ENCODE peak calls at places on chromosomes 11 and 22, in five cellular contexts. One of them, this sample, is unnamed.

GRCh38 chr22:47592791-47593190 is 830.3 kb downstream of the TBC1D22A start:
- DNase-seq in stimulated activated CD8-positive, alpha-beta memory T cell treated with anti-CD3 and anti-CD28 coated beads, Interleukin-4, amount 100 ng/mL, for 48 hours: no peak
- DNase-seq in brain microvascular endothelial cell: no peak
- DNase-seq in COR-L47: no peak
- DNase-seq in activated naive CD8-positive, alpha-beta T cell treated with anti-CD3 and anti-CD28 coated beads, Interleukin-2, amount 50 U/mL, for 24 hours: no peak
- DNase-seq in this sample: no peak

GRCh38 chr11:66467756-66468155 is 1.1 kb downstream of the PELI3 start:
- DNase-seq in stimulated activated CD8-positive, alpha-beta memory T cell treated with anti-CD3 and anti-CD28 coated beads, Interleukin-4, amount 100 ng/mL, for 48 hours: no peak
- DNase-seq in brain microvascular endothelial cell: no peak
- DNase-seq in COR-L47: peak
- DNase-seq in activated naive CD8-positive, alpha-beta T cell treated with anti-CD3 and anti-CD28 coated beads, Interleukin-2, amount 50 U/mL, for 24 hours: peak
- DNase-seq in this sample: peak

GRCh38 chr22:28075260-28075981 is 156.4 kb upstream of the PITPNB start:
- DNase-seq in stimulated activated CD8-positive, alpha-beta memory T cell treated with anti-CD3 and anti-CD28 coated beads, Interleukin-4, amount 100 ng/mL, for 48 hours: no peak
- DNase-seq in brain microvascular endothelial cell: peak
- DNase-seq in COR-L47: no peak
- DNase-seq in activated naive CD8-positive, alpha-beta T cell treated with anti-CD3 and anti-CD28 coated beads, Interleukin-2, amount 50 U/mL, for 24 hours: no peak
- DNase-seq in this sample: no peak

GRCh38 chr11:103222801-103223200 is 113.6 kb downstream of the DYNC2H1 start:
- DNase-seq in stimulated activated CD8-positive, alpha-beta memory T cell treated with anti-CD3 and anti-CD28 coated beads, Interleukin-4, amount 100 ng/mL, for 48 hours: no peak
- DNase-seq in brain microvascular endothelial cell: no peak
- DNase-seq in COR-L47: no peak
- DNase-seq in activated naive CD8-positive, alpha-beta T cell treated with anti-CD3 and anti-CD28 coated beads, Interleukin-2, amount 50 U/mL, for 24 hours: no peak
- DNase-seq in this sample: no peak

GRCh38 chr11:78737891-78738290 is 163.2 kb upstream of the NARS2 start:
- DNase-seq in stimulated activated CD8-positive, alpha-beta memory T cell treated with anti-CD3 and anti-CD28 coated beads, Interleukin-4, amount 100 ng/mL, for 48 hours: no peak
- DNase-seq in brain microvascular endothelial cell: no peak
- DNase-seq in COR-L47: no peak
- DNase-seq in activated naive CD8-positive, alpha-beta T cell treated with anti-CD3 and anti-CD28 coated beads, Interleukin-2, amount 50 U/mL, for 24 hours: no peak
- DNase-seq in this sample: no peak

GRCh38 chr11:9203715-9204311 is 61.3 kb downstream of the DENND5A start:
- DNase-seq in stimulated activated CD8-positive, alpha-beta memory T cell treated with anti-CD3 and anti-CD28 coated beads, Interleukin-4, amount 100 ng/mL, for 48 hours: no peak
- DNase-seq in brain microvascular endothelial cell: no peak
- DNase-seq in COR-L47: no peak
- DNase-seq in activated naive CD8-positive, alpha-beta T cell treated with anti-CD3 and anti-CD28 coated beads, Interleukin-2, amount 50 U/mL, for 24 hours: no peak
- DNase-seq in this sample: no peak

GRCh38 chr11:113615773-113616172 is 90.3 kb downstream of the TMPRSS5 start:
- DNase-seq in stimulated activated CD8-positive, alpha-beta memory T cell treated with anti-CD3 and anti-CD28 coated beads, Interleukin-4, amount 100 ng/mL, for 48 hours: no peak
- DNase-seq in brain microvascular endothelial cell: peak
- DNase-seq in COR-L47: no peak
- DNase-seq in activated naive CD8-positive, alpha-beta T cell treated with anti-CD3 and anti-CD28 coated beads, Interleukin-2, amount 50 U/mL, for 24 hours: no peak
- DNase-seq in this sample: no peak

GRCh38 chr11:57359896-57360690 is 20.9 kb downstream of the PRG3 start:
- DNase-seq in stimulated activated CD8-positive, alpha-beta memory T cell treated with anti-CD3 and anti-CD28 coated beads, Interleukin-4, amount 100 ng/mL, for 48 hours: no peak
- DNase-seq in brain microvascular endothelial cell: no peak
- DNase-seq in COR-L47: no peak
- DNase-seq in activated naive CD8-positive, alpha-beta T cell treated with anti-CD3 and anti-CD28 coated beads, Interleukin-2, amount 50 U/mL, for 24 hours: no peak
- DNase-seq in this sample: no peak

GRCh38 chr11:32071811-32072210 is 19.1 kb upstream of the RCN1 start:
- DNase-seq in stimulated activated CD8-positive, alpha-beta memory T cell treated with anti-CD3 and anti-CD28 coated beads, Interleukin-4, amount 100 ng/mL, for 48 hours: no peak
- DNase-seq in brain microvascular endothelial cell: peak
- DNase-seq in COR-L47: no peak
- DNase-seq in activated naive CD8-positive, alpha-beta T cell treated with anti-CD3 and anti-CD28 coated beads, Interleukin-2, amount 50 U/mL, for 24 hours: no peak
- DNase-seq in this sample: no peak

GRCh38 chr22:37525073-37525745 is 6.0 kb upstream of the CARD10 start:
- DNase-seq in stimulated activated CD8-positive, alpha-beta memory T cell treated with anti-CD3 and anti-CD28 coated beads, Interleukin-4, amount 100 ng/mL, for 48 hours: peak
- DNase-seq in brain microvascular endothelial cell: peak
- DNase-seq in COR-L47: no peak
- DNase-seq in activated naive CD8-positive, alpha-beta T cell treated with anti-CD3 and anti-CD28 coated beads, Interleukin-2, amount 50 U/mL, for 24 hours: peak
- DNase-seq in this sample: peak

This sample was measured in stimulated activated naive CD8-positive, alpha-beta T cell treated with anti-CD3 and anti-CD28 coated beads, Interleukin-15, Interleukin-2, amounts not matched to agents 100 U/mL and 50 U/mL, for 24 hours.